ENCODE peak calls at places on chromosomes 7 and 10, in seven cellular contexts. L, Y, R, A, O, B and V are unnamed samples.

GRCh38 chr7:70361821-70362220 is 763.5 kb downstream of the AUTS2 start:
- DNase-seq in L (no peak), Y (no peak), R (no peak), A (no peak), O (no peak), B (no peak), V (no peak)

GRCh38 chr7:47937065-47937687 is 11.1 kb downstream of the PKD1L1 start:
- DNase-seq in L (no peak), Y (no peak), R (no peak), A (no peak), O (peak), B (no peak), V (no peak)

GRCh38 chr10:110226555-110226925 is 19.1 kb downstream of the MXI1 start:
- DNase-seq in L (peak), Y (peak), R (peak), A (peak), O (peak), B (peak), V (peak)

GRCh38 chr10:101087376-101087775 is 25.6 kb downstream of the KAZALD1 start:
- DNase-seq in L (no peak), Y (no peak), R (no peak), A (no peak), O (no peak), B (no peak), V (no peak)

GRCh38 chr7:128910569-128910945 is at the start of gene KCP:
- DNase-seq in L (no peak), Y (no peak), R (no peak), A (no peak), O (no peak), B (no peak), V (peak)

GRCh38 chr7:94069154-94069739 is 65.1 kb upstream of the BET1 start:
- DNase-seq in L (no peak), Y (no peak), R (peak), A (no peak), O (no peak), B (no peak), V (no peak)

GRCh38 chr7:75056476-75056875 is 17.1 kb downstream of the RCC1L start:
- DNase-seq in L (no peak), Y (no peak), R (peak), A (no peak), O (no peak), B (peak), V (no peak)

GRCh38 chr7:108824840-108825540 is 255.3 kb downstream of the DNAJB9 start:
- DNase-seq in L (no peak), Y (no peak), R (peak), A (no peak), O (no peak), B (peak), V (peak)

GRCh38 chr7:20793686-20794394 is 7.2 kb upstream of the SP8 start:
- DNase-seq in L (no peak), Y (no peak), R (no peak), A (no peak), O (no peak), B (no peak), V (no peak)

GRCh38 chr7:100157334-100158228 is 942 bp downstream of the TRAPPC14 start:
- DNase-seq in L (no peak), Y (no peak), R (peak), A (no peak), O (no peak), B (peak), V (no peak)

GRCh38 chr7:4850262-4850795 is 11.5 kb downstream of the PAPOLB start:
- DNase-seq in L (no peak), Y (no peak), R (no peak), A (no peak), O (no peak), B (no peak), V (no peak)

GRCh38 chr10:32054087-32054486 is 2.1 kb downstream of the KIF5B start:
- DNase-seq in L (peak), Y (no peak), R (peak), A (no peak), O (no peak), B (no peak), V (no peak)

GRCh38 chr7:2802504-2803341 is 41.4 kb downstream of the GNA12 start:
- DNase-seq in L (no peak), Y (no peak), R (peak), A (no peak), O (no peak), B (no peak), V (no peak)

GRCh38 chr7:36602975-36603887 is 121.1 kb downstream of the AOAH start:
- DNase-seq in L (no peak), Y (no peak), R (no peak), A (no peak), O (no peak), B (no peak), V (no peak)

GRCh38 chr7:150428671-150429451 is 21.6 kb upstream of the GIMAP8 start:
- DNase-seq in L (no peak), Y (no peak), R (peak), A (no peak), O (peak), B (peak), V (no peak)

GRCh38 chr7:92835140-92835850 is 1.1 kb downstream of the CDK6 start:
- DNase-seq in L (peak), Y (no peak), R (peak), A (peak), O (peak), B (peak), V (no peak)

GRCh38 chr10:93080350-93081046 is 6.8 kb downstream of the CYP26A1 start:
- DNase-seq in L (peak), Y (peak), R (peak), A (peak), O (no peak), B (no peak), V (peak)

GRCh38 chr7:139103057-139103820 is 6.3 kb downstream of the ZC3HAV1 start:
- DNase-seq in L (no peak), Y (no peak), R (no peak), A (no peak), O (no peak), B (no peak), V (no peak)

GRCh38 chr10:124524991-124525653 is 63.5 kb downstream of the LHPP start:
- DNase-seq in L (peak), Y (no peak), R (peak), A (no peak), O (no peak), B (peak), V (no peak)

GRCh38 chr7:37052673-37053072 is 328.4 kb upstream of the AOAH start:
- DNase-seq in L (no peak), Y (no peak), R (peak), A (no peak), O (no peak), B (no peak), V (no peak)

GRCh38 chr10:105068497-105068896 is 427.4 kb downstream of the SORCS3 start:
- DNase-seq in L (no peak), Y (no peak), R (peak), A (no peak), O (no peak), B (no peak), V (no peak)

GRCh38 chr7:41175435-41175834 is 527.5 kb downstream of the INHBA start:
- DNase-seq in L (no peak), Y (no peak), R (no peak), A (no peak), O (no peak), B (no peak), V (no peak)

GRCh38 chr10:101444058-101444457 is 90.1 kb downstream of the BTRC start:
- DNase-seq in L (no peak), Y (no peak), R (peak), A (no peak), O (no peak), B (no peak), V (no peak)

GRCh38 chr7:70259497-70259896 is 661.2 kb downstream of the AUTS2 start:
- DNase-seq in L (no peak), Y (no peak), R (no peak), A (no peak), O (no peak), B (no peak), V (peak)